ENCODE peak calls at places on chromosomes 12 and 14, in ten cellular contexts. F, N, B, W, M, R, Q, P, U and E are unnamed samples.

GRCh38 chr14:21056520-21057163 is 980 bp upstream of the RNASE8 start:
- DNase-seq in N (peak), R (no peak), U (no peak), Q (peak), F (peak), B (no peak), W (peak), P (no peak), M (no peak), E (no peak)

GRCh38 chr12:66118240-66118891 is 12.2 kb downstream of the LLPH start:
- DNase-seq in F (no peak), P (no peak), M (no peak), Q (peak), U (no peak), W (no peak), B (no peak), R (no peak), N (no peak), E (no peak)

GRCh38 chr12:85057370-85057963 is 21.3 kb downstream of the LRRIQ1 start:
- DNase-seq in M (no peak), F (peak), B (no peak), R (peak), P (peak), Q (peak), N (peak), U (no peak), W (peak), E (peak)

GRCh38 chr12:108777156-108777555 is 45.8 kb upstream of the CORO1C start:
- DNase-seq in R (no peak), W (no peak), F (no peak), B (no peak), M (no peak), U (no peak), N (no peak), Q (no peak), P (no peak), E (no peak)

GRCh38 chr14:91117960-91118359 is 4.1 kb downstream of the DGLUCY start:
- DNase-seq in M (no peak), B (no peak), N (no peak), Q (no peak), U (no peak), F (no peak), W (no peak), P (no peak), R (no peak), E (no peak)

GRCh38 chr14:61480704-61481285 is 159.4 kb downstream of the PRKCH start:
- DNase-seq in F (no peak), R (no peak), N (no peak), U (no peak), W (peak), P (no peak), Q (no peak), B (peak), M (no peak), E (no peak)

GRCh38 chr12:18135509-18135908 is 45.5 kb upstream of the RERGL start:
- DNase-seq in W (no peak), P (no peak), M (no peak), U (no peak), R (no peak), F (peak), Q (peak), B (no peak), N (no peak), E (no peak)

GRCh38 chr12:77559400-77560074 is 271.2 kb upstream of the NAV3 start:
- DNase-seq in B (no peak), R (no peak), F (no peak), U (no peak), M (no peak), N (no peak), P (no peak), W (no peak), Q (no peak), E (no peak)

GRCh38 chr12:104896710-104897109 is 61.4 kb downstream of the SLC41A2 start:
- DNase-seq in B (no peak), W (no peak), F (no peak), R (no peak), Q (no peak), N (no peak), P (no peak), U (no peak), M (no peak), E (no peak)

GRCh38 chr12:28378749-28379148 is 188.5 kb downstream of the CCDC91 start:
- DNase-seq in F (peak), P (no peak), M (no peak), N (no peak), U (no peak), R (no peak), B (no peak), Q (peak), W (no peak), E (no peak)